ENCODE peak calls at places on chromosomes 4 and X, in eight cellular contexts. One of them, this sample, is unnamed.

GRCh38 chr4:93791570-93792195 is 36.9 kb upstream of the ATOH1 start:
- DNase-seq in thyroid gland: peak; percentile 39
- DNase-seq in SJCRH30: peak; percentile 43
- DNase-seq in uterus: no peak
- DNase-seq in IMR-90: peak; percentile 48
- DNase-seq in effector memory CD4-positive, alpha-beta T cell: no peak
- DNase-seq in CD8-positive, alpha-beta memory T cell: no peak
- DNase-seq in adrenal gland: peak; percentile 76
- DNase-seq in this sample: no peak

GRCh38 chr4:10116625-10117423 is at the start of gene WDR1:
- DNase-seq in CD8-positive, alpha-beta memory T cell: peak; percentile 95
- DNase-seq in IMR-90: peak; percentile 94
- DNase-seq in effector memory CD4-positive, alpha-beta T cell: peak; percentile 86
- DNase-seq in thyroid gland: peak; percentile 96
- DNase-seq in SJCRH30: peak; percentile 94
- DNase-seq in adrenal gland: peak; percentile 98
- DNase-seq in uterus: peak; percentile 96
- DNase-seq in this sample: peak; percentile 99

GRCh38 chrX:130893356-130894085 is 9.5 kb downstream of the ENOX2 start:
- DNase-seq in adrenal gland: peak; percentile 48
- DNase-seq in SJCRH30: no peak
- DNase-seq in IMR-90: peak; percentile 8
- DNase-seq in thyroid gland: no peak
- DNase-seq in uterus: no peak
- DNase-seq in CD8-positive, alpha-beta memory T cell: no peak
- DNase-seq in effector memory CD4-positive, alpha-beta T cell: no peak
- DNase-seq in this sample: no peak

GRCh38 chr4:168677063-168677462 is 180.2 kb downstream of the PALLD start:
- DNase-seq in thyroid gland: peak; percentile 11
- DNase-seq in SJCRH30: no peak
- DNase-seq in uterus: no peak
- DNase-seq in IMR-90: no peak
- DNase-seq in effector memory CD4-positive, alpha-beta T cell: no peak
- DNase-seq in adrenal gland: no peak
- DNase-seq in CD8-positive, alpha-beta memory T cell: no peak
- DNase-seq in this sample: no peak

GRCh38 chrX:39895228-39896110 is 202.3 kb downstream of the BCOR start:
- DNase-seq in CD8-positive, alpha-beta memory T cell: no peak
- DNase-seq in uterus: no peak
- DNase-seq in IMR-90: no peak
- DNase-seq in adrenal gland: peak; percentile 64
- DNase-seq in SJCRH30: no peak
- DNase-seq in thyroid gland: peak; percentile 63
- DNase-seq in effector memory CD4-positive, alpha-beta T cell: no peak
- DNase-seq in this sample: no peak

GRCh38 chrX:97847885-97848679 is 964.4 kb downstream of the RPA4 start:
- DNase-seq in adrenal gland: no peak
- DNase-seq in effector memory CD4-positive, alpha-beta T cell: no peak
- DNase-seq in thyroid gland: no peak
- DNase-seq in uterus: no peak
- DNase-seq in IMR-90: no peak
- DNase-seq in SJCRH30: no peak
- DNase-seq in CD8-positive, alpha-beta memory T cell: no peak
- DNase-seq in this sample: no peak

GRCh38 chr4:89949782-89950387 is 55.2 kb downstream of the MMRN1 start:
- DNase-seq in IMR-90: no peak
- DNase-seq in CD8-positive, alpha-beta memory T cell: no peak
- DNase-seq in SJCRH30: no peak
- DNase-seq in adrenal gland: no peak
- DNase-seq in uterus: no peak
- DNase-seq in effector memory CD4-positive, alpha-beta T cell: no peak
- DNase-seq in thyroid gland: no peak
- DNase-seq in this sample: no peak

GRCh38 chrX:111083101-111083500 is 12.9 kb upstream of the PAK3 start:
- DNase-seq in SJCRH30: no peak
- DNase-seq in CD8-positive, alpha-beta memory T cell: no peak
- DNase-seq in uterus: no peak
- DNase-seq in thyroid gland: no peak
- DNase-seq in adrenal gland: no peak
- DNase-seq in effector memory CD4-positive, alpha-beta T cell: no peak
- DNase-seq in IMR-90: no peak
- DNase-seq in this sample: no peak

GRCh38 chr4:128675083-128675482 is 134.4 kb upstream of the JADE1 start:
- DNase-seq in CD8-positive, alpha-beta memory T cell: no peak
- DNase-seq in adrenal gland: no peak
- DNase-seq in IMR-90: no peak
- DNase-seq in effector memory CD4-positive, alpha-beta T cell: no peak
- DNase-seq in SJCRH30: no peak
- DNase-seq in uterus: no peak
- DNase-seq in thyroid gland: no peak
- DNase-seq in this sample: no peak

GRCh38 chr4:166078956-166079355 is 205.9 kb downstream of the TLL1 start:
- DNase-seq in CD8-positive, alpha-beta memory T cell: no peak
- DNase-seq in SJCRH30: no peak
- DNase-seq in IMR-90: no peak
- DNase-seq in uterus: no peak
- DNase-seq in adrenal gland: no peak
- DNase-seq in effector memory CD4-positive, alpha-beta T cell: no peak
- DNase-seq in thyroid gland: no peak
- DNase-seq in this sample: no peak

DNA sequence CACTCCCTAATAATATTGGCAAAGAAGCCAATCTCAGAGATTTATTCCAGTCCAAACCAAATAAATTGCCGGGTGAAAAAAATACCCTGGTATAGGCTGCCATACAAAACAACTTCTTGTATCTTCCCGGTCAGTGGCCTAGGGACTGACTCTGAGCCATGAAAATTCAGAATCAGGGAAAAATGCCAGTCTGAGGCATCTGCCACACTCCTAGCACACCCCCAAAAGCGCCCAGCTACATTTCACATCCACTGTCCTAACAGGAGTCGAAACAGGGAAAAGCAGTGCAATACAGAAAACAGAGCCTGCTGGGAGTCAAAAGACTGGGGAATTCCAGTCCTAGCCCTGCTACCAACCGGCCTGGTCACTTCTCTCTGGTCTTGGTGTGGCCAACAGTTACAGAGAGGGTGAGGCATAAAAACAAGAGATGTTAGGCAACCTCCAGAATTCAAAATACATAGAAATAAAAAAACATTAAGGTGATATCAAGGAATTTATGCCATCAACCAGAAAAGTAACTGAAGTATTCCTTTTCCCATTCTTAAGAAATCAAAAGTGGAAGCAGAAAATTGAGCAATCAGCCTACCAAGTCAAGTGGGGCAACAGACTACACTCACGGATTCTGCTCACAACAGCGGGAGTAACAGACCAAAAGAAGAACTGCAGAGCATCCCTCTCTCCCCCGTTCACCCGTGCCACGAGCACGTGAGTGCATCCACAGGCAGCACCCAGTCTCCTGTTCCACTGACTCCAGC is 29.5 kb downstream of the AFAP1 start:
- DNase-seq in IMR-90: peak; percentile 65
- DNase-seq in adrenal gland: no peak
- DNase-seq in uterus: peak; percentile 64
- DNase-seq in effector memory CD4-positive, alpha-beta T cell: no peak
- DNase-seq in CD8-positive, alpha-beta memory T cell: no peak
- DNase-seq in SJCRH30: no peak
- DNase-seq in thyroid gland: peak; percentile 41
- DNase-seq in this sample: no peak
- H3K4me3 ChIP-seq in IMR-90: no peak overlapping the region
- H3K4me3 ChIP-seq in adrenal gland: no peak overlapping the region
- H3K4me3 ChIP-seq in uterus: peak overlapping the region; percentile 11
- H3K4me3 ChIP-seq in effector memory CD4-positive, alpha-beta T cell: no peak overlapping the region
- H3K4me3 ChIP-seq in CD8-positive, alpha-beta memory T cell: no peak overlapping the region
- H3K4me3 ChIP-seq in SJCRH30: no peak overlapping the region
- H3K4me3 ChIP-seq in thyroid gland: no peak overlapping the region
- H3K4me3 ChIP-seq in this sample: no peak overlapping the region

DNA sequence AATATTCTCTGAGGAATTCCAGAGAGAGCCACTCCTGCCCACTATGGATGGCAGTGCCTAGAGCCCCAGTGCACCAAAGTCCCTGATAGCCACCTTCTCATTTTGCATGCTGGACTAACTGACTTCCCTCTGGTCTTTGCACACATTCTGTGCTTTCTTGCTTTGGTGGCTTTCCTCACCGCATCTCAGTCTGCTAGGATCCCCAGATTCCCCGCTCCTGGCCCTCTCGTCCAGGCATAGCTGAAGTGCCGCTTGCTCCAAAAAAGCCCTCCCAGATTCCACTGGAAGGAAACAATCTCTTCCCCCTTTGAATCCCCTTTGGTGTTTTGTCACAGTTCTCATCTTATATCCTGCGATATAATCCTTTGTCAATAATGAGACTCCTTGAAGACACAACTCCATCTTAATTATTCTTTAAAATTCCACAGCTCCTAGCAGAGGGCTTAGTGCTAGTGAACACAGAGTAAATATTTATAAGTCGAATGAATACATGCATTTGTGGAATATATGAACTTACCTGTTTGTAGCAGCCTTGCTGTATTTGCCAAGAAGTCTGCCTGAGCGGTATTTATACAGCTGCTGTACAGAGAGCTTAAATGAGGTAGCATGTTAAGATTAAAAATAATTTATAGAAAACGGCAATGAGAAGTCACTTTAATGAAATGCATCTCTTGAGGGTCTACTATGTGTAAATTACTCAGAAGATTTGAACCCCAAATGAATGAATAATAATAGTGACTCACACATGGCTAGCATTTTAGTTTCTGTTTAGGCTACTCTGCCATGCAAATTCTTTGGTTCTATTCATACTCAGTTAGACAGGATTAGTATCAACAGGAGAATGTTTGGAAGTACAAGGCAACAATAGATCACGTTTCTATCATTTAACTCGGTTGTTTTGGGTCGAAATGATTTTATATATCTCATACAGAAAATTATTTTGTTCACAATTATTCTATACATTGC is 421.9 kb upstream of the TENM3 start:
- DNase-seq in IMR-90: peak; percentile 77
- DNase-seq in adrenal gland: no peak
- DNase-seq in thyroid gland: no peak
- DNase-seq in CD8-positive, alpha-beta memory T cell: no peak
- DNase-seq in effector memory CD4-positive, alpha-beta T cell: no peak
- DNase-seq in SJCRH30: peak; percentile 41
- DNase-seq in uterus: no peak
- DNase-seq in this sample: no peak
- H3K27ac ChIP-seq in IMR-90: no peak overlapping the region
- H3K27ac ChIP-seq in adrenal gland: no peak overlapping the region
- H3K27ac ChIP-seq in thyroid gland: no peak overlapping the region
- H3K27ac ChIP-seq in CD8-positive, alpha-beta memory T cell: no peak overlapping the region
- H3K27ac ChIP-seq in effector memory CD4-positive, alpha-beta T cell: no peak overlapping the region
- H3K27ac ChIP-seq in SJCRH30: peak overlapping the region; percentile 52
- H3K27ac ChIP-seq in uterus: no peak overlapping the region
- H3K27ac ChIP-seq in this sample: no peak overlapping the region

GRCh38 chrX:51853251-51853650 is 40.2 kb upstream of the MAGED1 start:
- DNase-seq in effector memory CD4-positive, alpha-beta T cell: no peak
- DNase-seq in IMR-90: no peak
- DNase-seq in SJCRH30: no peak
- DNase-seq in CD8-positive, alpha-beta memory T cell: no peak
- DNase-seq in thyroid gland: no peak
- DNase-seq in adrenal gland: no peak
- DNase-seq in uterus: no peak
- DNase-seq in this sample: no peak

GRCh38 chrX:51852621-51853020 is 40.8 kb upstream of the MAGED1 start:
- DNase-seq in CD8-positive, alpha-beta memory T cell: no peak
- DNase-seq in uterus: no peak
- DNase-seq in SJCRH30: no peak
- DNase-seq in adrenal gland: no peak
- DNase-seq in effector memory CD4-positive, alpha-beta T cell: no peak
- DNase-seq in IMR-90: no peak
- DNase-seq in thyroid gland: no peak
- DNase-seq in this sample: no peak

GRCh38 chrX:51855698-51856097 is 37.7 kb upstream of the MAGED1 start:
- DNase-seq in CD8-positive, alpha-beta memory T cell: no peak
- DNase-seq in SJCRH30: no peak
- DNase-seq in IMR-90: no peak
- DNase-seq in uterus: no peak
- DNase-seq in effector memory CD4-positive, alpha-beta T cell: no peak
- DNase-seq in adrenal gland: no peak
- DNase-seq in thyroid gland: no peak
- DNase-seq in this sample: no peak

GRCh38 chrX:51860679-51861078 is 32.7 kb upstream of the MAGED1 start:
- DNase-seq in CD8-positive, alpha-beta memory T cell: no peak
- DNase-seq in thyroid gland: no peak
- DNase-seq in uterus: peak; percentile 17
- DNase-seq in SJCRH30: peak; percentile 1
- DNase-seq in IMR-90: peak; percentile 32
- DNase-seq in effector memory CD4-positive, alpha-beta T cell: no peak
- DNase-seq in adrenal gland: peak; percentile 51
- DNase-seq in this sample: no peak

DNA sequence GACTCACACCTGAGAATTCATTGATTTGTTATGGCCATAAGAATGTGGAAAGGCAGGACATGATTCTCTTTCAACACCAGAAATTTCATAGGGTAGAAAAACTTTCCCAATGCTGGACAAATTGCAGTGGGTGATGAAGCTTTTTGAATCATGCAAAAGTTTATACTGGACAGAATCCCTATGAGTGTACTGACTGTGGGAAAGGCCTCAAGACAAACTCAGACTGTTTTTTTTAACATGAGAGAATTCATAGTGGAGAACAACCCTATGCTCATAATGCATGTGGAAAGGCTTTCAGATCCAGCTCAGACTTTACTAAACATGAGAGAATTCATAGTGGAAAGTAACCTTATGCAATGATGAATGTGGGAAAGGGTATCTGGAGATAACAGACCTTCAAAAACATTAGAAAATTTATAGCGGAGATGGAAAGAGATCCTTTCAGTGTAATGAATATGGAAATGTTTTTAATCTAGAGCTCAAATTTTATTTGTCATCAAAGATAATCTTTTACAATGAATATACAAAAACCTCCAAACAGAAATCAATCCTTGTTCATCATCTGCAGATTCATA is 36.2 kb upstream of the MAGED1 start:
- DNase-seq in effector memory CD4-positive, alpha-beta T cell: no peak
- DNase-seq in IMR-90: no peak
- DNase-seq in adrenal gland: no peak
- DNase-seq in SJCRH30: no peak
- DNase-seq in uterus: no peak
- DNase-seq in thyroid gland: no peak
- DNase-seq in CD8-positive, alpha-beta memory T cell: no peak
- DNase-seq in this sample: no peak
- H3K9me3 ChIP-seq in effector memory CD4-positive, alpha-beta T cell: peaks cover 4% of the 10 kb centered on the region
- H3K9me3 ChIP-seq in IMR-90: peaks cover 6% of the 10 kb centered on the region
- H3K9me3 ChIP-seq in adrenal gland: no peaks in the 10 kb centered on the region
- H3K9me3 ChIP-seq in SJCRH30: no peaks in the 10 kb centered on the region
- H3K9me3 ChIP-seq in uterus: no peaks in the 10 kb centered on the region
- H3K9me3 ChIP-seq in thyroid gland: no peaks in the 10 kb centered on the region
- H3K9me3 ChIP-seq in CD8-positive, alpha-beta memory T cell: no peaks in the 10 kb centered on the region
- H3K9me3 ChIP-seq in this sample: peaks cover 13% of the 10 kb centered on the region

DNA sequence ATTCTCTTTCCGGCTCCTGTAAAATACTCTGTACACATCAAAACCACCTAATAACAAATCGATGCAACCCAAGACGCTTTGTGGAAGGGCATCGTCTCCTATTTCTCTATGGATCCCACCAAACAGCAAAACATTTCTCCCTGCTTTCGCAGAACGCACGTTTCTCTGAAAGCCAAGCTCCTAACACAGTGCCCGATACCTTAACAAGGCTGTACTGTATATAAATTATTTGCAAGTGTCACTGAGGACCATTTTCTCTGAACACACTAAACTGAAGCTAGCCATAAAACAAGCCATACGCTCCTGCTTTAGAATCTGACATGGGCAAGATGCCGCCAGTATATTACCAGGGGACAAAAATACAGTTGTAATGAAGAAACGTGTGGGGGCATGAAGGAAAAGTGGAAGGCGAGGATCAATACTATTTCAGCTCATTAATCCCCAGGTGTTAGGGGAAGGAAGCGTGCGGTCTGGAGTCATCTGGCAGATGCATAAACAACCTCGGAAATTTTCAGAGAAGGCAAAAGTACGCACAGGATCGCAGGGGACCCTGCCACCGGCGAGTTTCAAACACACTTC is 715 bp downstream of the KCNIP4 start:
- DNase-seq in IMR-90: no peak
- DNase-seq in effector memory CD4-positive, alpha-beta T cell: no peak
- DNase-seq in SJCRH30: no peak
- DNase-seq in CD8-positive, alpha-beta memory T cell: no peak
- DNase-seq in thyroid gland: no peak
- DNase-seq in adrenal gland: no peak
- DNase-seq in uterus: no peak
- DNase-seq in this sample: no peak
- H3K4me3 ChIP-seq in IMR-90: no peak overlapping the region
- H3K4me3 ChIP-seq in effector memory CD4-positive, alpha-beta T cell: no peak overlapping the region
- H3K4me3 ChIP-seq in SJCRH30: no peak overlapping the region
- H3K4me3 ChIP-seq in CD8-positive, alpha-beta memory T cell: no peak overlapping the region
- H3K4me3 ChIP-seq in thyroid gland: no peak overlapping the region
- H3K4me3 ChIP-seq in adrenal gland: no peak overlapping the region
- H3K4me3 ChIP-seq in uterus: peak overlapping the region; percentile 61
- H3K4me3 ChIP-seq in this sample: no peak overlapping the region